ENCODE peak calls at places on chromosome 13, in five cellular contexts. X is naive thymus-derived CD8-positive, alpha-beta T cell; R is activated T-helper 1 cell treated with anti-CD3 and anti-CD28 coated beads, Interleukin-12 subunit alpha, Interleukin-12 subunit beta, Interleukin-2, Interleukin-4 antibody, amounts not matched to agents 30 ng/mL and 10 ng/mL and 1 ng/mL, durations not matched to agents 14 hours and 24 hours and 36 hours; W is activated CD8-positive, alpha-beta memory T cell treated with anti-CD3 and anti-CD28 coated beads, Interleukin-2, amount 50 U/mL, for 48 hours; B is H54. E is an unnamed sample.

GRCh38 chr13:95745752-95746151 is 68.8 kb downstream of the DNAJC3 start:
- DNase-seq in R (no peak), W (no peak), X (no peak), B (no peak), E (no peak)

GRCh38 chr13:60509601-60510386 is 112.8 kb downstream of the TDRD3 start:
- DNase-seq in W (no peak), X (no peak), R (no peak), B (no peak), E (no peak)

GRCh38 chr13:41827507-41828213 is 133.2 kb downstream of the VWA8 start:
- DNase-seq in X (no peak), B (peak), W (no peak), R (no peak), E (no peak)

GRCh38 chr13:101660711-101661110 is 208.2 kb downstream of the ITGBL1 start:
- DNase-seq in X (no peak), B (no peak), R (no peak), W (no peak), E (no peak)

GRCh38 chr13:68927387-68928026 is 1180.1 kb upstream of the ATXN8OS start:
- DNase-seq in B (no peak), W (no peak), X (no peak), R (no peak), E (no peak)

GRCh38 chr13:94609196-94609595 is 7.5 kb downstream of the GPR180 start:
- DNase-seq in W (no peak), B (no peak), X (no peak), R (no peak), E (no peak)

GRCh38 chr13:46675016-46675415 is 121.9 kb downstream of the ESD start:
- DNase-seq in W (no peak), B (no peak), R (no peak), X (no peak), E (no peak)

GRCh38 chr13:80962855-80963254 is 621.9 kb upstream of the SPRY2 start:
- DNase-seq in W (no peak), B (no peak), R (no peak), X (no peak), E (no peak)

GRCh38 chr13:32031025-32031814 is at the start of gene FRY:
- DNase-seq in X (peak), B (peak), W (peak), R (peak), E (peak)

GRCh38 chr13:78160793-78161192 is 242.2 kb upstream of the EDNRB start:
- DNase-seq in R (no peak), B (no peak), W (no peak), X (no peak), E (no peak)

GRCh38 chr13:91647361-91647970 is 249.0 kb downstream of the GPC5 start:
- DNase-seq in R (no peak), B (peak), X (no peak), W (no peak), E (no peak)

GRCh38 chr13:69580255-69580654 is 527.4 kb upstream of the ATXN8OS start:
- DNase-seq in R (no peak), B (no peak), X (no peak), W (no peak), E (no peak)

GRCh38 chr13:97003071-97003470 is 8.8 kb upstream of the OXGR1 start:
- DNase-seq in W (no peak), B (no peak), R (no peak), X (no peak), E (no peak)

GRCh38 chr13:41544824-41545707 is 87.7 kb downstream of the RGCC start:
- DNase-seq in W (no peak), R (no peak), X (no peak), B (no peak), E (peak)

GRCh38 chr13:39281539-39282150 is 243.4 kb downstream of the NHLRC3 start:
- DNase-seq in B (no peak), X (no peak), R (no peak), W (no peak), E (no peak)

GRCh38 chr13:35855531-35856019 is 275.6 kb downstream of the DCLK1 start:
- DNase-seq in B (peak), R (no peak), X (no peak), W (no peak), E (no peak)

GRCh38 chr13:103031332-103031873 is 34.8 kb downstream of the SLC10A2 start:
- DNase-seq in W (no peak), B (no peak), X (no peak), R (no peak), E (no peak)

GRCh38 chr13:93655132-93655531 is 428.5 kb downstream of the GPC6 start:
- DNase-seq in R (no peak), B (no peak), W (no peak), X (no peak), E (no peak)

GRCh38 chr13:102187313-102187712 is 214.5 kb downstream of the FGF14 start:
- DNase-seq in B (no peak), R (no peak), X (no peak), W (no peak), E (no peak)

GRCh38 chr13:113117335-113117872 is 5.2 kb upstream of the F10 start:
- DNase-seq in W (no peak), X (no peak), B (no peak), R (no peak), E (no peak)

GRCh38 chr13:109309625-109310363 is 476.6 kb downstream of the IRS2 start:
- DNase-seq in X (no peak), B (no peak), R (no peak), W (no peak), E (no peak)

GRCh38 chr13:99289265-99289664 is 17.9 kb downstream of the GPR183 start:
- DNase-seq in X (no peak), R (no peak), B (no peak), W (no peak), E (no peak)

GRCh38 chr13:31545616-31546015 is 193.7 kb upstream of the RXFP2 start:
- DNase-seq in X (no peak), B (no peak), R (no peak), W (no peak), E (no peak)

GRCh38 chr13:64234255-64234654 is 2818.6 kb upstream of the PCDH20 start:
- DNase-seq in W (no peak), X (no peak), R (no peak), B (no peak), E (no peak)

GRCh38 chr13:36297600-36298338 is at the start of gene CCDC169:
- DNase-seq in X (peak), R (peak), W (peak), B (peak), E (peak)

GRCh38 chr13:99386911-99387788 is 80.0 kb upstream of the GPR183 start:
- DNase-seq in B (peak), W (peak), R (peak), X (peak), E (peak)

E was measured in GDM1.